ENCODE peak calls at places on chromosomes 16 and 17, in five cellular contexts. K is GM12878, L is IMR-90, B is K562, J is HepG2. A is an unnamed sample.

GRCh38 chr16:30948956-30949654 is at the start of gene ORAI3:
- DNase-seq in K (no peak), J (no peak), B (peak), L (peak), A (peak)

GRCh38 chr17:9802294-9802693 is 10.9 kb upstream of the DHRS7C start:
- DNase-seq in B (no peak), L (no peak), J (no peak), K (no peak), A (no peak)

GRCh38 chr16:69514366-69514765 is 51.4 kb upstream of the NFAT5 start:
- DNase-seq in K (no peak), J (no peak), L (no peak), B (no peak), A (no peak)

GRCh38 chr17:4777969-4778760 is 6.5 kb downstream of the TM4SF5 start:
- DNase-seq in J (peak), K (no peak), L (peak), B (no peak), A (no peak)

GRCh38 chr17:40178021-40178601 is 841 bp downstream of the RAPGEFL1 start:
- DNase-seq in K (no peak), J (no peak), B (peak), L (no peak), A (no peak)

GRCh38 chr17:53058031-53058430 is 764.7 kb upstream of the KIF2B start:
- DNase-seq in L (no peak), B (no peak), J (no peak), K (no peak), A (no peak)

GRCh38 chr16:19864566-19864965 is 20.1 kb downstream of the GPRC5B start:
- DNase-seq in B (no peak), L (no peak), J (no peak), K (no peak), A (no peak)

GRCh38 chr17:61065263-61065773 is 334.3 kb upstream of the TBX2 start:
- DNase-seq in K (no peak), B (no peak), L (peak), J (peak), A (peak)

GRCh38 chr17:12365805-12366204 is 299.9 kb upstream of the MYOCD start:
- DNase-seq in B (no peak), L (peak), K (no peak), J (no peak), A (no peak)

GRCh38 chr17:63474174-63474913 is 2.5 kb upstream of the ACE start:
- DNase-seq in L (no peak), K (no peak), B (no peak), J (no peak), A (no peak)

GRCh38 chr17:80069886-80070177 is 31.5 kb upstream of the GAA start:
- DNase-seq in K (no peak), L (no peak), B (no peak), J (no peak), A (no peak)

GRCh38 chr17:8133398-8133797 is 9.5 kb upstream of the HES7 start:
- DNase-seq in K (no peak), L (no peak), B (no peak), J (no peak), A (no peak)

GRCh38 chr17:7405882-7406825 is 1.5 kb upstream of the NLGN2 start:
- DNase-seq in J (no peak), B (no peak), L (no peak), K (no peak), A (no peak)

GRCh38 chr16:81035975-81036750 is 521 bp downstream of the ATMIN start:
- DNase-seq in J (peak), K (no peak), L (peak), B (peak), A (peak)

GRCh38 chr17:20284018-20284417 is 183.3 kb downstream of the LGALS9B start:
- DNase-seq in L (peak), B (no peak), K (no peak), J (no peak), A (no peak)

GRCh38 chr17:78557598-78558039 is 19.6 kb downstream of the DNAH17 start:
- DNase-seq in L (peak), J (no peak), B (no peak), K (no peak), A (peak)

GRCh38 chr16:55444754-55445485 is 34.1 kb upstream of the MMP2 start:
- DNase-seq in L (no peak), B (no peak), K (peak), J (no peak), A (no peak)

GRCh38 chr17:35121315-35121714 is at the start of gene FNDC8:
- DNase-seq in J (no peak), L (no peak), K (no peak), B (no peak), A (no peak)
- TF ChIP-seq MXI1 in J (no peak), L (no peak), K (no peak), B (no peak), A (no peak)

GRCh38 chr17:68705331-68706166 is 104.4 kb upstream of the FAM20A start:
- DNase-seq in J (no peak), K (no peak), L (peak), B (no peak), A (no peak)
- TF ChIP-seq MXI1 in J (no peak), K (no peak), L (no peak), B (no peak), A (no peak)

GRCh38 chr17:50037321-50038107 is 18.4 kb upstream of the ITGA3 start:
- DNase-seq in J (no peak), B (no peak), L (peak), K (no peak), A (peak)

GRCh38 chr17:50035421-50035879 is 20.5 kb upstream of the ITGA3 start:
- DNase-seq in J (peak), B (peak), L (no peak), K (no peak), A (peak)

GRCh38 chr17:50036455-50037320 is 19.2 kb upstream of the ITGA3 start:
- DNase-seq in B (no peak), L (no peak), K (no peak), J (no peak), A (peak)

GRCh38 chr17:50034504-50035364 is 21.2 kb upstream of the ITGA3 start:
- DNase-seq in B (peak), K (no peak), L (no peak), J (no peak), A (peak)

GRCh38 chr17:50035930-50036329 is 20.0 kb upstream of the ITGA3 start:
- DNase-seq in L (no peak), B (no peak), J (no peak), K (no peak), A (no peak)
- TF ChIP-seq MXI1 in L (no peak), B (no peak), J (no peak), K (no peak), A (no peak)

DNA sequence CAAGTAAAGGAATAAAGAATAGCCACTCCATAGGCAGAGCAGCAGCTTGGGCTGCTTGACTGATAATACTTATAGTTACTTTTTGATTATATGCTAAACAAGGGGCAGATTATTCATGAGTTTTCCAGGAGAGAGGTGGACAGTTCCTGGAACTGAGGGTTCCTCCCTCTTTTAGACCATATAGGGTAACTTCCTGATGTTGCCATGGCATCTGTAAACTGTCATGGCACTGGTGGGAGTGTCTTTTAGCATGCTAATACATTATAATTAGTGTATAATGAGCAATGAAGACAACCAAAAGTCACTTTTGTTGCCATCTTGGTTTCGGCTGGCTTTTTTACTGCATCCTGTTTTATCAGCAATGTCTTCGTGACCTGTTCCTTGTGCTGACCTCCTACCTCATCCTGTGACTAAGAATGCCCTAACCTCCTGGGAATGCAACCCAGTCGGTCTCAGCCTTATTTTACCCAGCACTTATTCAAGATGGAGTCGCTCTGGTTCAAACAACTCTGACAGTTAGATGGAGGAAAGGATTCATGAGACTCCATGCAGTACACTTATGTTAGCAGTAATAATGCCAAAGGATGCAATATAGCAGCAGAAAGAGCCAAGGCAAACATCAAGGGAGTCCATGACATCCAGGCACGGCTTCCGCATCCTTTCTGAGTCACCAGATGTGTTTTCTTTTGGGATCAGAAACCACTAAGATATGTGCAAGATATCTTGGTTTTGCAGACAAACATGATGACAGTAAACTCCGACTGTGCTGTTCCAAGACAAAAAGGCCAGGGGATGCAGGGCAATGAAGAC is 55.8 kb upstream of the B4GALNT2 start:
- DNase-seq in B (no peak), J (no peak), L (peak), K (no peak), A (no peak)
- TF ChIP-seq MXI1 in B (no peak), J (no peak), L (peak), K (no peak), A (no peak)